ENCODE peak calls at places on chromosomes 5 and 9, in five cellular contexts. C is stimulated activated CD8-positive, alpha-beta memory T cell treated with anti-CD3 and anti-CD28 coated beads, Interleukin-4, amount 100 ng/mL, for 4 hours; J is nucleus accumbens; Z is fibroblast of the aortic adventitia; L is activated CD4-positive, alpha-beta T cell treated with anti-CD3 and anti-CD28 coated beads, Interleukin-2, amount 50 U/mL, for 1 hour. R is an unnamed sample.

GRCh38 chr9:3477236-3477834 is 48.5 kb downstream of the RFX3 start:
- DNase-seq in C (no peak), L (no peak), J (no peak), Z (no peak), R (no peak)

GRCh38 chr9:34512131-34513078 is 10.4 kb downstream of the ENHO start:
- DNase-seq in L (no peak), J (no peak), Z (no peak), C (no peak), R (no peak)

GRCh38 chr9:69016366-69017096 is 2.6 kb upstream of the PRKACG start:
- DNase-seq in L (no peak), Z (no peak), J (no peak), C (no peak), R (no peak)

GRCh38 chr9:127767405-127767804 is 11.1 kb downstream of the SH2D3C start:
- DNase-seq in Z (no peak), J (no peak), C (no peak), L (no peak), R (no peak)

GRCh38 chr5:54570923-54571322 is 53.4 kb downstream of the SNX18 start:
- DNase-seq in J (no peak), C (no peak), L (no peak), Z (peak; percentile 92), R (no peak)

GRCh38 chr5:133267601-133268000 is 215.8 kb downstream of the HSPA4 start:
- DNase-seq in C (no peak), L (no peak), J (no peak), Z (no peak), R (no peak)

GRCh38 chr9:76759726-76760125 is 4.5 kb upstream of the PCA3 start:
- DNase-seq in L (no peak), J (no peak), C (no peak), Z (no peak), R (no peak)

GRCh38 chr5:51392689-51393199 is 9.5 kb downstream of the ISL1 start:
- DNase-seq in J (no peak), L (no peak), Z (no peak), C (no peak), R (no peak)

GRCh38 chr5:173239233-173239593 is 4.2 kb upstream of the NKX2-5 start:
- DNase-seq in J (no peak), Z (no peak), L (no peak), C (no peak), R (no peak)

GRCh38 chr9:129999123-129999510 is 43.9 kb downstream of the FNBP1 start:
- DNase-seq in L (no peak), Z (no peak), J (no peak), C (no peak), R (no peak)

GRCh38 chr5:38831909-38832308 is 13.9 kb upstream of the OSMR start:
- DNase-seq in L (no peak), J (no peak), C (no peak), Z (peak; percentile 77), R (no peak)